ENCODE peak calls at places on chromosome 16, in five cellular contexts. I is uterus; C is CD8-positive, alpha-beta memory T cell; F is cardiac muscle cell; Q is breast epithelium. E is an unnamed sample.

GRCh38 chr16:82192665-82193064 is 22.6 kb upstream of the MPHOSPH6 start:
- DNase-seq in I (no peak), C (no peak), F (peak; percentile 71), Q (no peak), E (no peak)

GRCh38 chr16:88649924-88650748 is 717 bp downstream of the CYBA start:
- DNase-seq in Q (no peak), C (no peak), F (peak; percentile 40), I (no peak), E (no peak)

GRCh38 chr16:69535123-69536050 is 30.4 kb upstream of the NFAT5 start:
- DNase-seq in I (no peak), C (no peak), Q (no peak), F (peak; percentile 43), E (no peak)

GRCh38 chr16:54505479-54506247 is 219.1 kb upstream of the IRX3 start:
- DNase-seq in C (no peak), F (peak; percentile 35), I (no peak), Q (no peak), E (no peak)

GRCh38 chr16:9050102-9050830 is 41.2 kb upstream of the HAPSTR1 start:
- DNase-seq in F (peak; percentile 36), Q (no peak), I (no peak), C (peak; percentile 1), E (no peak)

GRCh38 chr16:19645557-19645981 is 72.5 kb downstream of the KNOP1 start:
- DNase-seq in Q (no peak), I (peak; percentile 56), F (peak; percentile 55), C (no peak), E (peak; percentile 93)

GRCh38 chr16:67198238-67198734 is 645 bp upstream of the ELMO3 start:
- DNase-seq in C (no peak), Q (no peak), I (no peak), F (peak; percentile 37), E (no peak)

GRCh38 chr16:15515992-15516391 is 81.6 kb downstream of the BMERB1 start:
- DNase-seq in Q (no peak), F (no peak), C (no peak), I (no peak), E (no peak)

GRCh38 chr16:28943281-28943680 is 7.5 kb upstream of the NFATC2IP start:
- DNase-seq in F (no peak), C (no peak), Q (no peak), I (no peak), E (no peak)

GRCh38 chr16:85856585-85856984 is 42.4 kb upstream of the IRF8 start:
- DNase-seq in C (no peak), I (no peak), Q (no peak), F (no peak), E (no peak)

GRCh38 chr16:10957771-10958486 is 13.6 kb downstream of the CLEC16A start:
- DNase-seq in I (no peak), C (no peak), Q (no peak), F (no peak), E (no peak)

GRCh38 chr16:64153718-64154117 is 968.1 kb downstream of the CDH11 start:
- DNase-seq in F (no peak), C (no peak), Q (no peak), I (no peak), E (no peak)

GRCh38 chr16:7182510-7183109 is 150.0 kb upstream of the RBFOX1 start:
- DNase-seq in C (no peak), I (no peak), F (no peak), Q (no peak), E (no peak)

DNA sequence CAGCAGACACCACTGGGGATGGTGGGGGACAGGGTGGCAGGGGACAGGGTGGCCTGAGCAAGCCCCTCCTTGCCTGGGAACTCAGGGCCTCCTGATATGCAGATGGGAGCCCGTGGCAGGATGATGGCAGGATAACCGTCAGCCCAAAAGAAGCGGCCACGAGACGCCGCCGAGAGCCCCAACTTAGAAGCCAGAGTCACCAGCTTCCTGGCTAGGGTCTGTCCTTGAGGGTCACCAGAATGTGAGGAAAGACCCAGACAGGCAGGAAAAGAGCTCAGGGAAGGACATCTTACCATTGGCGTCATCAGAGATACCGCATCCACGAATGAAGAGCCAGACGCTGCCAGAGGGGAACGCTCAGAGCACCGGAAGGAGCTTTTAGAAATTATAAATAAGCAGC is 19.4 kb downstream of the RAB40C start:
- DNase-seq in C (no peak), F (no peak), Q (no peak), I (no peak), E (no peak)
- H3K4me3 ChIP-seq in C (no peak overlapping the region), F (no peak overlapping the region), Q (no peak overlapping the region), I (no peak overlapping the region), E (no peak overlapping the region)

GRCh38 chr16:35746281-35746962 is 2287.0 kb downstream of the TP53TG3F start:
- DNase-seq in F (no peak), C (no peak), Q (no peak), I (no peak), E (peak; percentile 86)
- H3K9me3 ChIP-seq in F (no peaks in the 10 kb centered on the region), C (no peaks in the 10 kb centered on the region), Q (peaks cover 47% of the 10 kb centered on the region), I (no peaks in the 10 kb centered on the region), E (peaks cover 40% of the 10 kb centered on the region)

GRCh38 chr16:30760160-30760559 is 1.7 kb downstream of the CFAP119 start:
- DNase-seq in Q (no peak), C (no peak), F (no peak), I (no peak), E (no peak)
- H3K4me3 ChIP-seq in Q (no peak overlapping the region), C (no peak overlapping the region), F (no peak overlapping the region), I (no peak overlapping the region), E (no peak overlapping the region)

DNA sequence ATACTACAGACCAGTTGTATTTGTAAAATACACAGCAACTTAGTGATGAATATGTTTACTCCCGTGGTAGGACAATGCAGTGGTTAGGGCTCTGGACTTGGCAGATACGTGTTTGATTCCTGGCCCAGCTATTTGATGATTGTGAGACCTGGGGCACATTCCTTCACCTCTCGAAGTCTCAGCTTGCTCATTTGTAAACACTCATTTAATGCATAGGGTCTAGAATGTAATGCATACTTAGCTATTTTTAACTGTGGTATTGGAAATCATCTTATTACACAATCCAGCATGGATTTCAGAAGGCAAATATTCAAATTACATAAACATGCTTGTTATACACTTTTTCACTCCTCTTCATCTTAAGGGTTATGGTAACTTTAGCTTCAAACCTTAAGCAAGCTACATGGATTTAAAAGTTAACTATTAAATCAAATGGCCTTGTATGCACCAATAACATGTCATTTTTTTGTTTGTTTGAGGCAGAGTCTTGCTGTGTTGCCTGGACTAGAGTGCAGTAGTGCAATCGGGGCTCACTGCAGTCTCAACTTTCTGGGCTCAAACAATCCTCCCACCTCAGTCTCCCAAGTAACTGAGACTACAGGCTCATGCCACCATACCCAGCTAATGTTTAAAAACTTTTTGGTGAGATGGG is 52.4 kb downstream of the VAT1L start:
- DNase-seq in Q (no peak), F (no peak), C (no peak), I (no peak), E (no peak)
- H3K9me3 ChIP-seq in Q (no peaks in the 10 kb centered on the region), F (no peaks in the 10 kb centered on the region), C (no peaks in the 10 kb centered on the region), I (no peaks in the 10 kb centered on the region), E (no peaks in the 10 kb centered on the region)

GRCh38 chr16:2170587-2171435 is 15.2 kb downstream of the TRAF7 start:
- DNase-seq in I (no peak), F (no peak), Q (no peak), C (no peak), E (no peak)
- H3K4me3 ChIP-seq in I (peak overlapping the region; percentile 21), F (no peak overlapping the region), Q (peak overlapping the region; percentile 38), C (no peak overlapping the region), E (peak overlapping the region; percentile 31)

DNA sequence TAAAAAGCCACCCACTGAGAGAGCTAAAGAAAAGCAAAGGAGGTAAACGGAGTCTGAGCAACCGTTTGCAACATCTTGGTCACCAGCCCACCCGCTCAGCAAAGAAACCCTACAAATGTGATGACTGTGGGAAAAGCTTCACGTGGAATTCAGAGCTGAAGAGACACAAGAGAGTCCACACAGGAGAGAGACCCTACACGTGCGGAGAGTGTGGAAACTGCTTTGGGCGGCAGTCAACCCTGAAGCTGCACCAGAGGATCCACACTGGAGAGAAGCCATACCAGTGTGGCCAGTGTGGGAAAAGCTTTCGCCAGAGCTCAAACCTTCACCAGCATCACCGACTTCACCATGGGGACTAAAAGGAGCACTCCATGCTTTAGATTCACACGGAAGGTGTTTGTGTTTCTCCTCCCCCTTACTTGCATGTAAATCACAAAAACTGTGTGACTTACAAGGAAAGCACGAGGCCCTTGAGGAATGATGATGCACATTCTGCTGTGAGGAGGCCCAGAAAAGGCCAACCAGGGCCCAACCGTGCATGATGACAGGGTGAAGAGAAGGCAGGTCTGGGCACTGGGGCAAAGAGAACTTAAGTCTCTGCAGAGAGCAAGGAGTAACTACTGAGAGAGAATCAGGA is 7.7 kb downstream of the ZNF174 start:
- DNase-seq in Q (no peak), C (no peak), F (no peak), I (no peak), E (no peak)
- H3K9me3 ChIP-seq in Q (peaks cover 99% of the 10 kb centered on the region), C (peaks cover 52% of the 10 kb centered on the region), F (peaks cover 9% of the 10 kb centered on the region), I (peaks cover 75% of the 10 kb centered on the region), E (peaks cover 99% of the 10 kb centered on the region)

GRCh38 chr16:75074415-75074793 is 42.2 kb downstream of the LDHD start:
- DNase-seq in I (no peak), F (no peak), C (no peak), Q (no peak), E (no peak)

GRCh38 chr16:75074920-75075687 is 41.5 kb downstream of the LDHD start:
- DNase-seq in C (peak; percentile 75), I (no peak), F (peak; percentile 82), Q (no peak), E (no peak)

GRCh38 chr16:75073551-75074414 is 42.8 kb downstream of the LDHD start:
- DNase-seq in C (no peak), F (peak; percentile 16), I (no peak), Q (no peak), E (no peak)

GRCh38 chr16:75078886-75079285 is 37.7 kb downstream of the LDHD start:
- DNase-seq in F (no peak), C (no peak), Q (no peak), I (no peak), E (no peak)

GRCh38 chr16:75075688-75076268 is 40.8 kb downstream of the LDHD start:
- DNase-seq in F (no peak), C (no peak), I (no peak), Q (no peak), E (no peak)
- H3K4me3 ChIP-seq in F (no peak overlapping the region), C (peak overlapping the region; percentile 49), I (no peak overlapping the region), Q (no peak overlapping the region), E (no peak overlapping the region)

E was measured in esophagus muscularis mucosa.